ENCODE peak calls at places on chromosomes 16 and 17, in nine cellular contexts. Y is left ventricle myocardium inferior, Q is cardiac fibroblast, M is GM23338, H is kidney, L is MCF 10A, K is WERI-Rb-1, N is MM.1S, S is endodermal cell. I is an unnamed sample.
A peak's percentile ranks its signal among the peaks of the same experiment; 100 is the strongest.

GRCh38 chr17:55726440-55726839 is 3.8 kb upstream of the TMEM100 start:
- DNase-seq in Y (peak; percentile 52), Q (peak; percentile 94), M (no peak), H (no peak), L (peak; percentile 94), K (no peak), N (no peak), S (no peak), I (peak; percentile 88)

GRCh38 chr16:57892447-57893096 is 78.4 kb downstream of the CNGB1 start:
- DNase-seq in Y (no peak), Q (peak; percentile 23), M (no peak), H (no peak), L (no peak), K (peak; percentile 39), N (no peak), S (no peak), I (peak; percentile 62)

GRCh38 chr17:4949321-4950074 is 1.2 kb upstream of the PFN1 start:
- DNase-seq in Y (peak; percentile 75), Q (peak; percentile 71), M (peak; percentile 68), H (peak; percentile 91), L (peak; percentile 83), K (peak; percentile 82), N (peak; percentile 97), S (peak; percentile 94), I (peak; percentile 69)

GRCh38 chr16:68995011-68995504 is 110.4 kb upstream of the HAS3 start:
- DNase-seq in Y (no peak), Q (peak; percentile 54), M (peak; percentile 85), H (no peak), L (peak; percentile 89), K (peak; percentile 46), N (no peak), S (peak; percentile 61), I (peak; percentile 73)

GRCh38 chr17:8041249-8041928 is 2.5 kb downstream of the ALOX15B start:
- DNase-seq in Y (no peak), Q (peak; percentile 96), M (peak; percentile 79), H (no peak), L (peak; percentile 91), K (peak; percentile 53), N (peak; percentile 57), S (peak; percentile 84), I (peak; percentile 95)

GRCh38 chr17:50631195-50631907 is 3.3 kb upstream of the ABCC3 start:
- DNase-seq in Y (no peak), Q (no peak), M (no peak), H (peak; percentile 68), L (no peak), K (peak; percentile 20), N (no peak), S (no peak), I (peak; percentile 31)

GRCh38 chr16:49491736-49492089 is 118.1 kb downstream of the C16orf78 start:
- DNase-seq in Y (peak; percentile 36), Q (no peak), M (peak; percentile 84), H (no peak), L (peak; percentile 22), K (peak; percentile 69), N (peak; percentile 52), S (peak; percentile 90), I (no peak)

GRCh38 chr16:66824006-66824405 is 6.8 kb downstream of the NAE1 start:
- DNase-seq in Y (no peak), Q (no peak), M (no peak), H (no peak), L (no peak), K (no peak), N (no peak), S (no peak), I (no peak)

GRCh38 chr16:57530531-57531252 is 5.7 kb downstream of the CCDC102A start:
- DNase-seq in Y (no peak), Q (no peak), M (no peak), H (peak; percentile 57), L (no peak), K (peak; percentile 3), N (no peak), S (peak; percentile 41), I (no peak)

GRCh38 chr17:69909389-69909788 is 165.6 kb upstream of the KCNJ16 start:
- DNase-seq in Y (no peak), Q (no peak), M (no peak), H (no peak), L (no peak), K (no peak), N (no peak), S (no peak), I (no peak)

GRCh38 chr17:78343433-78344201 is 16.3 kb downstream of the SOCS3 start:
- DNase-seq in Y (no peak), Q (no peak), M (peak; percentile 27), H (peak; percentile 94), L (peak; percentile 47), K (peak; percentile 84), N (peak; percentile 89), S (peak; percentile 64), I (no peak)

GRCh38 chr17:58006924-58007780 is at the start of gene SRSF1:
- DNase-seq in Y (peak; percentile 98), Q (peak; percentile 98), M (peak; percentile 99), H (peak; percentile 99), L (peak; percentile 97), K (peak; percentile 99), N (peak; percentile 99), S (peak; percentile 100), I (peak; percentile 99)

GRCh38 chr17:41178843-41179616 is 1.0 kb upstream of the KRTAP4-2 start:
- DNase-seq in Y (no peak), Q (no peak), M (no peak), H (no peak), L (no peak), K (no peak), N (no peak), S (no peak), I (no peak)

GRCh38 chr16:2009302-2009711 is 314 bp downstream of the ZNF598 start:
- DNase-seq in Y (peak; percentile 22), Q (no peak), M (no peak), H (peak; percentile 85), L (no peak), K (no peak), N (peak; percentile 22), S (peak; percentile 70), I (no peak)

GRCh38 chr17:77214743-77215142 is 74.0 kb downstream of the SEC14L1 start:
- DNase-seq in Y (no peak), Q (peak; percentile 51), M (peak; percentile 79), H (no peak), L (peak; percentile 52), K (peak; percentile 89), N (no peak), S (peak; percentile 94), I (peak; percentile 44)
- TF ChIP-seq CTCF in Y (peak; percentile 68), Q (peak; percentile 63), M (peak; percentile 69), H (peak; percentile 53), L (peak; percentile 43), K (peak; percentile 99), N (peak; percentile 38), S (peak; percentile 89), I (peak; percentile 55)

DNA sequence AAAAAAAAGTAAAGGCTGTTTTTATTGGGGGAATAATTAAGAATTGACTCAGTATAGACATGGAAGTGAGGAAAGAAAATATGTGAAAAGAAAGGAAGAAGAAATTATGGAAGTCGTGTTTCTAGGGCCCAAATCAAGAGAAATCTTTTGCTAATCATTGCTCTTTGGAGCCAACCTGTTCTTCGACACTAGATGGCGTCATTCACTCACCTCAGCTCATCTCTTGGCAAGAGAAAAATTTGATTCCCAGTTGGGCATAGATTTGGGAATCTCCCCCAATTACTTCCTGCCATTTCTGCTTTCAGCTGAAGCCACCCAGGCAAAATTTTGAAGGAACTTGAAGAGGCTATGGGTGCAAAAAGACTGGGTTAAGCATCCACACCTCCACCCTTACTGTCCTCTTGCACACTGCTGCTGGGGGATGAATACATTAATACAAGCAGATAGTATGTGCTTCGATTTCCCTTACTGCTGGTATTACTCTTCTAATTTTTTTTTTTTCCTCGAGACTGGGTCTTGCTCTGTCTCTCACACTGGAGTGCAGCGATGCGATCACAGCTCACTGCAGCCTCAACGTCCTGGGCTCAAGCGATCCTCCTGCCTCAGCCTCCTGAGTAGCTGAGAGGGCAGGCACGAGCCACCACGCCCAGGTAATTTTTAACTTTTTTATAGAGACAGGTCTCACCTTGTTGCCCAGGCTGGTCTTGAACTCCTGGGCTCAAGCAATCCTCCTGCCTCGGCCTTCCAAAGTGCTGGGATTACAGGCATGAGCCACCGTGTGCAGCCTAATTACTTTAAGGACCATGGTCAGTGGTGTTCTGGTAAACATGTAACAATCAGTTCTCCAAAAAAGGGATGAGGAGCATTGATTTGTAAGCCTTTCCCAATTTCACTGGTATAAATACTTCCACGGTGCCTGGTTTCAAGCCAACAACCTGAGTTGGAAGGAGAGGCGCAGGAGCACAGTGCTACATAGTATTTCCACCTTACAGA is 13.5 kb downstream of the PSMD7 start:
- DNase-seq in Y (no peak), Q (peak; percentile 70), M (peak; percentile 76), H (no peak), L (peak; percentile 62), K (peak; percentile 27), N (peak; percentile 10), S (peak; percentile 61), I (peak; percentile 69)
- TF ChIP-seq CTCF in Y (peak; percentile 83), Q (peak; percentile 71), M (peak; percentile 81), H (peak; percentile 74), L (peak; percentile 72), K (peak; percentile 72), N (peak; percentile 48), S (peak; percentile 89), I (peak; percentile 84)

GRCh38 chr16:50547340-50547865 is 793 bp upstream of the NKD1 start:
- DNase-seq in Y (peak; percentile 19), Q (peak; percentile 1), M (peak; percentile 61), H (no peak), L (peak; percentile 9), K (peak; percentile 72), N (peak; percentile 69), S (peak; percentile 87), I (no peak)
- TF ChIP-seq CTCF in Y (no peak), Q (no peak), M (peak; percentile 18), H (no peak), L (no peak), K (peak; percentile 55), N (peak; percentile 49), S (peak; percentile 61), I (no peak)

DNA sequence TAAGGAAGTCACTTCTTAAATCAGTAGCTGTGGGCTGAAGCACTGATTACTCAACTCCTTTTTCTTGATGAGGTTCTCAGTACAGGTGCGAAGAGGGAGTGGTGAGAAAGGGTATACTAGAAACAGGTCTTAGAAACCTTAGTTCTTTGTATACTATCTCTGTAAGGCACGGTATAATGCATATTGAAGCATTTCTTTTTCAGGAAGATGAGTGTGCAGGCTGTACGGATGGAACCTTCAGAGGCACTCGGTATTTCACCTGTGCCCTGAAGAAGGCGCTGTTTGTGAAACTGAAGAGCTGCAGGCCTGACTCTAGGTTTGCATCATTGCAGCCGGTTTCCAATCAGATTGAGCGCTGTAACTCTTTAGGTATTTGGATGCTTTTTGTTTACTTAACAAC is 39.2 kb downstream of the CYLD start:
- DNase-seq in Y (no peak), Q (no peak), M (peak; percentile 81), H (no peak), L (no peak), K (no peak), N (no peak), S (peak; percentile 68), I (no peak)
- TF ChIP-seq CTCF in Y (no peak), Q (peak; percentile 3), M (peak; percentile 63), H (no peak), L (no peak), K (peak; percentile 36), N (no peak), S (peak; percentile 77), I (peak; percentile 13)

DNA sequence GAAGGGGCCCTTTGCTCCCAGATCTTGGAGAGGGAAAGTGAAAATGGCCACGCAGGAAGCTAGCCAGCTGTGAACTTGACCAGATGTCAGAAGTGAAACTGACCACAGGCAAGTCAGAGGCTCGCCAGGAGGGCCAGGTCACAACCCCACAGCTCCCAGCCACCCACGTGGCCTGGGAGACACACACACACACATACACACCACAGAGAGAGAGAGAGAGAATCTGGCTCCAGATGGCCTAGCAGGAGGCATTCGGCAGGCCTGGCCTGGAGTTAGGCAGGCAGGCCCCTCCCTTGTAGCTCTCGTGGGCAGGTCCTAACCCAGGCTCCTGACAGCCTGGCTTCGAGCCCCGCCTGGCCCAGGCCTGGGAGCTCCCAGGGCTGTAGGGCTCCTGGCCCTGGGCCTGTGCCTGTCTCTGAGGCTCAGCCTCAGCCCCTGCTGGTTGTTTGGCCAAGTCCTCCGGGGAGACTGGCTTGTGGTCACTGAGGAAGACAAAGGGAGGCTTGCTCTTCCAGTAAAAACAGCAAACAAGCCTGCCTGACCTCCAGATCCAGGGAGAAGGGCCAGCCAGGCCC is 20.2 kb downstream of the NGFR start:
- DNase-seq in Y (peak; percentile 92), Q (peak; percentile 99), M (peak; percentile 83), H (peak; percentile 97), L (peak; percentile 91), K (peak; percentile 97), N (peak; percentile 88), S (peak; percentile 95), I (peak; percentile 96)
- TF ChIP-seq CTCF in Y (peak; percentile 63), Q (peak; percentile 51), M (no peak), H (no peak), L (no peak), K (peak; percentile 8), N (no peak), S (peak; percentile 55), I (peak; percentile 41)